ENCODE peak calls at places on chromosomes 7 and 10, in nine cellular contexts. N is NCI-H1092 treated with DMSO at 0.1 percent for 48 hours; W is LoVo; T is activated CD4-positive, alpha-beta T cell treated with anti-CD3 and anti-CD28 coated beads for 48 hours; A is activated T-helper 1 cell treated with anti-CD3 and anti-CD28 coated beads, Interleukin-12 subunit alpha, Interleukin-12 subunit beta, Interleukin-2, Interleukin-4 antibody, amounts not matched to agents 30 ng/mL and 10 ng/mL and 1 ng/mL, durations not matched to agents 14 hours and 24 hours and 36 hours; H is fibroblast of the aortic adventitia; M is NT2/D1; G is islet precursor cell; S is T-helper 9 cell. I is an unnamed sample.

GRCh38 chr10:99528867-99529285 is 3.9 kb upstream of the NKX2-3 start:
- DNase-seq in N (no peak), W (no peak), T (no peak), A (no peak), H (no peak), M (no peak), G (no peak), S (no peak), I (no peak)

GRCh38 chr7:63096141-63096540 is 902.5 kb upstream of the ZNF722 start:
- DNase-seq in N (no peak), W (no peak), T (no peak), A (no peak), H (no peak), M (no peak), G (no peak), S (no peak), I (no peak)

GRCh38 chr7:2864999-2865670 is 21.0 kb upstream of the GNA12 start:
- DNase-seq in N (peak; percentile 58), W (peak; percentile 55), T (peak; percentile 84), A (peak; percentile 41), H (peak; percentile 77), M (peak; percentile 82), G (peak; percentile 72), S (peak; percentile 70), I (peak; percentile 84)

GRCh38 chr7:132181371-132181770 is 394.9 kb downstream of the PLXNA4 start:
- DNase-seq in N (no peak), W (no peak), T (no peak), A (no peak), H (no peak), M (no peak), G (no peak), S (no peak), I (no peak)

GRCh38 chr10:71597821-71598498 is 121.6 kb downstream of the C10orf105 start:
- DNase-seq in N (no peak), W (no peak), T (no peak), A (no peak), H (peak; percentile 32), M (no peak), G (no peak), S (no peak), I (no peak)

GRCh38 chr10:96880575-96880974 is 48.5 kb downstream of the LCOR start:
- DNase-seq in N (no peak), W (no peak), T (no peak), A (no peak), H (no peak), M (no peak), G (no peak), S (no peak), I (no peak)

GRCh38 chr7:123916240-123916724 is 8.8 kb upstream of the SPAM1 start:
- DNase-seq in N (peak; percentile 35), W (peak; percentile 77), T (no peak), A (no peak), H (peak; percentile 21), M (peak; percentile 30), G (peak; percentile 60), S (no peak), I (peak; percentile 63)

GRCh38 chr7:867406-868188 is 8.8 kb upstream of the GET4 start:
- DNase-seq in N (no peak), W (no peak), T (no peak), A (no peak), H (peak; percentile 71), M (no peak), G (peak; percentile 45), S (no peak), I (no peak)

GRCh38 chr7:32942783-32943653 is 14.2 kb upstream of the FKBP9 start:
- DNase-seq in N (peak; percentile 87), W (peak; percentile 92), T (peak; percentile 73), A (peak; percentile 65), H (peak; percentile 65), M (peak; percentile 63), G (peak; percentile 87), S (peak; percentile 52), I (peak; percentile 92)

GRCh38 chr10:110642980-110643655 is 1.0 kb upstream of the RBM20 start:
- DNase-seq in N (no peak), W (no peak), T (no peak), A (no peak), H (no peak), M (no peak), G (peak; percentile 90), S (no peak), I (no peak)

GRCh38 chr7:155357573-155358041 is 59.9 kb downstream of the INSIG1 start:
- DNase-seq in N (no peak), W (no peak), T (no peak), A (no peak), H (peak; percentile 58), M (no peak), G (no peak), S (no peak), I (no peak)

GRCh38 chr7:7498881-7499280 is 36.8 kb downstream of the COL28A1 start:
- DNase-seq in N (peak; percentile 78), W (no peak), T (no peak), A (no peak), H (no peak), M (no peak), G (no peak), S (no peak), I (no peak)

GRCh38 chr7:111029574-111030357 is 61.2 kb upstream of the LRRN3 start:
- DNase-seq in N (peak; percentile 44), W (no peak), T (peak; percentile 63), A (no peak), H (peak; percentile 38), M (no peak), G (no peak), S (no peak), I (peak; percentile 75)

GRCh38 chr10:101744267-101744666 is 31.6 kb downstream of the FGF8 start:
- DNase-seq in N (no peak), W (no peak), T (no peak), A (no peak), H (no peak), M (no peak), G (no peak), S (no peak), I (no peak)

GRCh38 chr7:25260862-25261454 is 32.7 kb upstream of the NPVF start:
- DNase-seq in N (peak; percentile 48), W (no peak), T (no peak), A (no peak), H (peak; percentile 59), M (no peak), G (no peak), S (no peak), I (peak; percentile 78)

GRCh38 chr10:27620425-27621397 is 116.6 kb downstream of the RAB18 start:
- DNase-seq in N (no peak), W (no peak), T (no peak), A (no peak), H (peak; percentile 47), M (no peak), G (no peak), S (no peak), I (peak; percentile 10)

GRCh38 chr7:49483142-49483541 is 290.3 kb upstream of the VWC2 start:
- DNase-seq in N (no peak), W (no peak), T (no peak), A (no peak), H (no peak), M (no peak), G (peak; percentile 61), S (no peak), I (no peak)

GRCh38 chr10:6236349-6237188 is 33.8 kb downstream of the PFKFB3 start:
- DNase-seq in N (no peak), W (no peak), T (no peak), A (no peak), H (no peak), M (no peak), G (peak; percentile 60), S (no peak), I (peak; percentile 66)

GRCh38 chr10:132389631-132390454 is 7.2 kb upstream of the PWWP2B start:
- DNase-seq in N (no peak), W (no peak), T (no peak), A (no peak), H (peak; percentile 65), M (no peak), G (peak; percentile 58), S (no peak), I (no peak)

GRCh38 chr10:26508016-26508415 is 69.9 kb downstream of the APBB1IP start:
- DNase-seq in N (no peak), W (no peak), T (no peak), A (no peak), H (no peak), M (no peak), G (no peak), S (no peak), I (no peak)

GRCh38 chr10:97676770-97677581 is 10.1 kb downstream of the AVPI1 start:
- DNase-seq in N (peak; percentile 10), W (peak; percentile 47), T (peak; percentile 50), A (no peak), H (peak; percentile 69), M (no peak), G (no peak), S (peak; percentile 43), I (peak; percentile 65)

GRCh38 chr10:125213541-125214282 is 53.3 kb upstream of the CTBP2 start:
- DNase-seq in N (no peak), W (no peak), T (no peak), A (no peak), H (no peak), M (no peak), G (peak; percentile 94), S (no peak), I (no peak)

GRCh38 chr7:92133737-92134270 is 473 bp downstream of the CYP51A1 start:
- DNase-seq in N (peak; percentile 84), W (peak; percentile 63), T (peak; percentile 71), A (peak; percentile 53), H (peak; percentile 61), M (peak; percentile 61), G (peak; percentile 87), S (peak; percentile 53), I (peak; percentile 67)

GRCh38 chr10:29915116-29915785 is 144.1 kb downstream of the JCAD start:
- DNase-seq in N (no peak), W (no peak), T (no peak), A (no peak), H (peak; percentile 30), M (no peak), G (no peak), S (no peak), I (no peak)

GRCh38 chr10:68900427-68901105 is 549 bp upstream of the DDX50 start:
- DNase-seq in N (no peak), W (no peak), T (peak; percentile 79), A (no peak), H (no peak), M (no peak), G (no peak), S (no peak), I (no peak)

GRCh38 chr10:44831581-44831980 is 79.6 kb upstream of the TMEM72 start:
- DNase-seq in N (no peak), W (no peak), T (no peak), A (no peak), H (no peak), M (no peak), G (no peak), S (no peak), I (no peak)

GRCh38 chr7:57211428-57212100 is 79.3 kb upstream of the ZNF479 start:
- DNase-seq in N (no peak), W (no peak), T (no peak), A (no peak), H (no peak), M (no peak), G (no peak), S (no peak), I (no peak)

GRCh38 chr10:58335306-58336005 is 650 bp downstream of the UBE2D1 start:
- DNase-seq in N (peak; percentile 4), W (peak; percentile 64), T (peak; percentile 28), A (peak; percentile 3), H (peak; percentile 26), M (no peak), G (peak; percentile 73), S (no peak), I (no peak)

I was measured in A673.